ENCODE peak calls at places on chromosomes 12 and 14, in nine cellular contexts. X is NCI-H446, S is NCI-H1092, J is NCI-H460, O is GM06990, P is GDM1, Y is mucosa of descending colon, F is NCI-H1417, B is aorta. D is an unnamed sample.

GRCh38 chr14:64755661-64756265 is 51.5 kb downstream of the PLEKHG3 start:
- DNase-seq in S (no peak), J (no peak), Y (peak), F (no peak), B (no peak), X (no peak), P (no peak), O (peak), D (peak)

GRCh38 chr12:117563007-117563406 is 201.6 kb upstream of the NOS1 start:
- DNase-seq in X (no peak), Y (no peak), B (no peak), F (no peak), S (no peak), J (no peak), O (no peak), P (no peak), D (no peak)

GRCh38 chr12:98373982-98374381 is 141.4 kb upstream of the TMPO start:
- DNase-seq in J (no peak), S (no peak), X (no peak), F (no peak), Y (no peak), P (no peak), O (no peak), B (no peak), D (no peak)

GRCh38 chr12:62731378-62731710 is 203.6 kb downstream of the PPM1H start:
- DNase-seq in B (no peak), P (no peak), S (no peak), F (no peak), O (no peak), J (no peak), Y (no peak), X (no peak), D (no peak)

GRCh38 chr12:108582509-108582908 is 15.4 kb downstream of the TMEM119 start:
- DNase-seq in X (no peak), P (no peak), B (no peak), J (no peak), O (no peak), S (no peak), F (no peak), Y (no peak), D (no peak)

GRCh38 chr14:94100847-94101246 is 9.7 kb upstream of the IFI27 start:
- DNase-seq in O (no peak), F (no peak), X (no peak), J (no peak), S (no peak), Y (no peak), B (no peak), P (no peak), D (no peak)

GRCh38 chr12:75981773-75982564 is 49.6 kb downstream of the PHLDA1 start:
- DNase-seq in Y (no peak), J (peak), B (no peak), O (peak), X (no peak), F (no peak), S (no peak), P (no peak), D (no peak)

GRCh38 chr12:101852998-101853397 is 22.2 kb upstream of the GNPTAB start:
- DNase-seq in Y (no peak), P (no peak), S (no peak), X (no peak), J (no peak), B (no peak), O (no peak), F (no peak), D (no peak)

GRCh38 chr14:90354551-90355298 is 23.0 kb upstream of the NRDE2 start:
- DNase-seq in O (no peak), F (no peak), P (no peak), Y (no peak), X (no peak), J (no peak), B (no peak), S (no peak), D (no peak)

GRCh38 chr12:46786774-46787173 is 39.0 kb downstream of the SLC38A4 start:
- DNase-seq in Y (no peak), S (no peak), B (no peak), J (peak), X (no peak), O (no peak), F (no peak), P (no peak), D (no peak)

GRCh38 chr14:105364100-105364708 is 34.1 kb upstream of the TEX22 start:
- DNase-seq in P (no peak), Y (peak), B (no peak), X (no peak), J (no peak), O (no peak), S (no peak), F (no peak), D (peak)

GRCh38 chr12:24418157-24418556 is 468.7 kb upstream of the SOX5 start:
- DNase-seq in P (no peak), S (no peak), F (no peak), Y (no peak), X (no peak), O (no peak), J (no peak), B (no peak), D (no peak)

D was measured in activated CD4-positive, alpha-beta T cell treated with anti-CD3 and anti-CD28 coated beads, Interleukin-2, amount 10 ng/mL, durations not matched to agents 24 days and 14 days.